ENCODE peak calls at places on chromosomes 4 and X, in eight cellular contexts. One of them, this sample, is unnamed.

GRCh38 chr4:176778063-176778462 is 14.7 kb downstream of the VEGFC start:
- DNase-seq in CD8-positive, alpha-beta memory T cell: no peak
- DNase-seq in left ventricle myocardium inferior: no peak
- DNase-seq in fibroblast of lung: peak; percentile 82
- DNase-seq in MM.1S: no peak
- DNase-seq in uterus: no peak
- DNase-seq in stomach: no peak
- DNase-seq in Karpas-422: no peak
- DNase-seq in this sample: no peak

GRCh38 chr4:129248621-129249020 is 152.7 kb downstream of the C4orf33 start:
- DNase-seq in Karpas-422: no peak
- DNase-seq in left ventricle myocardium inferior: no peak
- DNase-seq in stomach: no peak
- DNase-seq in CD8-positive, alpha-beta memory T cell: no peak
- DNase-seq in fibroblast of lung: no peak
- DNase-seq in MM.1S: no peak
- DNase-seq in uterus: no peak
- DNase-seq in this sample: no peak

GRCh38 chrX:99857455-99857854 is 552.6 kb downstream of the PCDH19 start:
- DNase-seq in stomach: no peak
- DNase-seq in Karpas-422: no peak
- DNase-seq in left ventricle myocardium inferior: no peak
- DNase-seq in fibroblast of lung: no peak
- DNase-seq in CD8-positive, alpha-beta memory T cell: no peak
- DNase-seq in uterus: no peak
- DNase-seq in MM.1S: no peak
- DNase-seq in this sample: no peak

GRCh38 chrX:30791296-30792278 is 97.5 kb downstream of the TAB3 start:
- DNase-seq in uterus: no peak
- DNase-seq in stomach: peak; percentile 10
- DNase-seq in left ventricle myocardium inferior: no peak
- DNase-seq in MM.1S: no peak
- DNase-seq in Karpas-422: no peak
- DNase-seq in fibroblast of lung: no peak
- DNase-seq in CD8-positive, alpha-beta memory T cell: no peak
- DNase-seq in this sample: no peak

GRCh38 chr4:1400191-1400805 is 5.9 kb downstream of the NKX1-1 start:
- DNase-seq in fibroblast of lung: no peak
- DNase-seq in CD8-positive, alpha-beta memory T cell: no peak
- DNase-seq in stomach: peak; percentile 20
- DNase-seq in Karpas-422: no peak
- DNase-seq in MM.1S: no peak
- DNase-seq in left ventricle myocardium inferior: no peak
- DNase-seq in uterus: peak; percentile 4
- DNase-seq in this sample: no peak

GRCh38 chrX:2177541-2177940 is 323.2 kb downstream of the DHRSX start:
- DNase-seq in Karpas-422: no peak
- DNase-seq in MM.1S: no peak
- DNase-seq in left ventricle myocardium inferior: no peak
- DNase-seq in CD8-positive, alpha-beta memory T cell: no peak
- DNase-seq in stomach: no peak
- DNase-seq in fibroblast of lung: no peak
- DNase-seq in uterus: no peak
- DNase-seq in this sample: no peak

GRCh38 chrX:114619874-114620273 is 36.0 kb downstream of the HTR2C start:
- DNase-seq in fibroblast of lung: no peak
- DNase-seq in stomach: no peak
- DNase-seq in uterus: no peak
- DNase-seq in CD8-positive, alpha-beta memory T cell: no peak
- DNase-seq in Karpas-422: peak; percentile 65
- DNase-seq in MM.1S: no peak
- DNase-seq in left ventricle myocardium inferior: no peak
- DNase-seq in this sample: no peak

GRCh38 chr4:169933531-169933930 is 92.7 kb downstream of the MFAP3L start:
- DNase-seq in uterus: no peak
- DNase-seq in Karpas-422: no peak
- DNase-seq in CD8-positive, alpha-beta memory T cell: no peak
- DNase-seq in MM.1S: no peak
- DNase-seq in fibroblast of lung: no peak
- DNase-seq in stomach: no peak
- DNase-seq in left ventricle myocardium inferior: no peak
- DNase-seq in this sample: no peak

GRCh38 chr4:123587983-123588494 is 191.4 kb downstream of the SPRY1 start:
- DNase-seq in uterus: peak; percentile 18
- DNase-seq in stomach: peak; percentile 43
- DNase-seq in Karpas-422: no peak
- DNase-seq in left ventricle myocardium inferior: no peak
- DNase-seq in CD8-positive, alpha-beta memory T cell: no peak
- DNase-seq in MM.1S: no peak
- DNase-seq in fibroblast of lung: peak; percentile 93
- DNase-seq in this sample: no peak

GRCh38 chr4:143424276-143424675 is 87.6 kb downstream of the GAB1 start:
- DNase-seq in uterus: no peak
- DNase-seq in left ventricle myocardium inferior: no peak
- DNase-seq in fibroblast of lung: no peak
- DNase-seq in MM.1S: no peak
- DNase-seq in stomach: no peak
- DNase-seq in CD8-positive, alpha-beta memory T cell: no peak
- DNase-seq in Karpas-422: no peak
- DNase-seq in this sample: no peak

GRCh38 chr4:71029504-71029903 is 36.1 kb downstream of the DCK start:
- DNase-seq in CD8-positive, alpha-beta memory T cell: no peak
- DNase-seq in MM.1S: no peak
- DNase-seq in stomach: no peak
- DNase-seq in Karpas-422: no peak
- DNase-seq in uterus: no peak
- DNase-seq in fibroblast of lung: no peak
- DNase-seq in left ventricle myocardium inferior: no peak
- DNase-seq in this sample: no peak

GRCh38 chr4:56723201-56723605 is 42.1 kb upstream of the HOPX start:
- DNase-seq in left ventricle myocardium inferior: no peak
- DNase-seq in uterus: no peak
- DNase-seq in fibroblast of lung: no peak
- DNase-seq in MM.1S: no peak
- DNase-seq in Karpas-422: no peak
- DNase-seq in stomach: no peak
- DNase-seq in CD8-positive, alpha-beta memory T cell: no peak
- DNase-seq in this sample: no peak

GRCh38 chrX:17930850-17931249 is 69.8 kb upstream of the RAI2 start:
- DNase-seq in Karpas-422: peak; percentile 43
- DNase-seq in fibroblast of lung: no peak
- DNase-seq in left ventricle myocardium inferior: no peak
- DNase-seq in uterus: no peak
- DNase-seq in MM.1S: no peak
- DNase-seq in stomach: no peak
- DNase-seq in CD8-positive, alpha-beta memory T cell: no peak
- DNase-seq in this sample: no peak

GRCh38 chr4:169121920-169122319 is 111.9 kb upstream of the CBR4 start:
- DNase-seq in stomach: no peak
- DNase-seq in Karpas-422: no peak
- DNase-seq in MM.1S: no peak
- DNase-seq in uterus: no peak
- DNase-seq in left ventricle myocardium inferior: no peak
- DNase-seq in fibroblast of lung: no peak
- DNase-seq in CD8-positive, alpha-beta memory T cell: no peak
- DNase-seq in this sample: no peak

GRCh38 chr4:83297548-83298260 is 13.1 kb upstream of the COQ2 start:
- DNase-seq in MM.1S: peak; percentile 89
- DNase-seq in Karpas-422: no peak
- DNase-seq in stomach: no peak
- DNase-seq in left ventricle myocardium inferior: no peak
- DNase-seq in uterus: no peak
- DNase-seq in fibroblast of lung: no peak
- DNase-seq in CD8-positive, alpha-beta memory T cell: no peak
- DNase-seq in this sample: peak; percentile 36

GRCh38 chr4:163562496-163562895 is 68.0 kb downstream of the TMA16 start:
- DNase-seq in uterus: no peak
- DNase-seq in fibroblast of lung: no peak
- DNase-seq in left ventricle myocardium inferior: no peak
- DNase-seq in stomach: no peak
- DNase-seq in CD8-positive, alpha-beta memory T cell: no peak
- DNase-seq in MM.1S: no peak
- DNase-seq in Karpas-422: no peak
- DNase-seq in this sample: no peak

GRCh38 chr4:115657991-115658390 is 544.6 kb upstream of the NDST4 start:
- DNase-seq in MM.1S: no peak
- DNase-seq in fibroblast of lung: no peak
- DNase-seq in left ventricle myocardium inferior: no peak
- DNase-seq in stomach: no peak
- DNase-seq in Karpas-422: no peak
- DNase-seq in CD8-positive, alpha-beta memory T cell: no peak
- DNase-seq in uterus: no peak
- DNase-seq in this sample: no peak

GRCh38 chr4:127251423-127251822 is 381.3 kb upstream of the INTU start:
- DNase-seq in MM.1S: peak; percentile 13
- DNase-seq in CD8-positive, alpha-beta memory T cell: no peak
- DNase-seq in left ventricle myocardium inferior: no peak
- DNase-seq in fibroblast of lung: peak; percentile 36
- DNase-seq in stomach: no peak
- DNase-seq in uterus: no peak
- DNase-seq in Karpas-422: no peak
- DNase-seq in this sample: no peak

GRCh38 chrX:52933976-52934703 is 24.2 kb downstream of the FAM156A start:
- DNase-seq in MM.1S: no peak
- DNase-seq in uterus: no peak
- DNase-seq in fibroblast of lung: no peak
- DNase-seq in left ventricle myocardium inferior: no peak
- DNase-seq in stomach: no peak
- DNase-seq in CD8-positive, alpha-beta memory T cell: no peak
- DNase-seq in Karpas-422: no peak
- DNase-seq in this sample: no peak

GRCh38 chrX:25084446-25084845 is 68.7 kb upstream of the ARX start:
- DNase-seq in uterus: no peak
- DNase-seq in Karpas-422: no peak
- DNase-seq in left ventricle myocardium inferior: no peak
- DNase-seq in MM.1S: no peak
- DNase-seq in CD8-positive, alpha-beta memory T cell: no peak
- DNase-seq in fibroblast of lung: no peak
- DNase-seq in stomach: no peak
- DNase-seq in this sample: no peak

DNA sequence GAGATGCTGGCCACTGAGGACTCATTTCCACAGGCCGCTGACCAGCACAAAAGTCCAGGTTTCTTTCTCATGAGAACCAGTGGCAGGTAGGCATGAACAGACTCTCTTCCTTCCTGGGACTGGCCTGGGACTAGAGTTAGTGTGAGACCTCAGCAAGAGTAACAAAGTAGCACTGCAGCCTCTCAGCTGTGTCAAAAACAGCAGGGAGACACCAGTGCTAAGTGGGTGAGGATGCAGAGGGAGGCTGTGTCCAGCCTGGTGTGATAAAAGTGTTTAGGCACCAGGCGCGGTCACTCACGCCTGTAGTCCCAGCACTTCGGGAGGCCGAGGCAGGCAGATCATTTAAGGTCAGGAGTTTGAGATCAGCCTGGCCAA is 42.9 kb downstream of the TRIM2 start:
- DNase-seq in uterus: no peak
- DNase-seq in MM.1S: no peak
- DNase-seq in stomach: no peak
- DNase-seq in CD8-positive, alpha-beta memory T cell: no peak
- DNase-seq in Karpas-422: no peak
- DNase-seq in fibroblast of lung: no peak
- DNase-seq in left ventricle myocardium inferior: no peak
- DNase-seq in this sample: no peak
- H3K27ac ChIP-seq in uterus: no peak overlapping the region
- H3K27ac ChIP-seq in MM.1S: no peak overlapping the region
- H3K27ac ChIP-seq in stomach: peak overlapping the region; percentile 70
- H3K27ac ChIP-seq in CD8-positive, alpha-beta memory T cell: no peak overlapping the region
- H3K27ac ChIP-seq in Karpas-422: no peak overlapping the region
- H3K27ac ChIP-seq in fibroblast of lung: no peak overlapping the region
- H3K27ac ChIP-seq in left ventricle myocardium inferior: no peak overlapping the region
- H3K27ac ChIP-seq in this sample: no peak overlapping the region

DNA sequence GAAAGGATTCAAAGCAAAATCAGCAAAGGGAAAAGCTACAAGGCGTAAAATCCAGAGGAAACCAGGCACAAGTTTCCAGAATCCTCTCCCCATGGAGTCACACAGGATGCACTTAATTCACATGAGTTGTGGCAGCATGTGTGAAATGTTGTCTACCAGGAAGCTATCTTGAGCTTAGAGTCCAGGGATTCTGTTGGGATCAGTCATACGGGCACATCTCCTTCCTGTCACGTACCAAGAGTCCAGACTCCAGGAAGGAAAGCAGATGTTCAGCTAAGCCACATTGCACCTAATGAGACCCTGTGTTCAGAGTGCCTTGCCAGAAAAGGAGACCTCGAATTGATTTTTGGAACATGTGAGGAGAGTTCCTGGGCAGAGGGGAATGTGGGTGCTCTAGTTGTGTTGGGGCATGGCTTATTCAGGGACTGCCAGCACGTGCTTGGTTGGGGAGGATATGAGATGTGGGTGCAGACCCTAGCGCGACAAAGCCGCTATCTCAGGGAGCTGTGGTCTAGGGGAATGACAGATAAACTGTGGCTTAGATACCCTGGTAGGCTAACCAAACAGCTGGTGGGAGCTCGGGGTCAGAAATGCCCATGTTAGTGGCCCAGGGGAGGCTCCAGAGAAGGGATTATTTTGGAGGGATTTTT is 70.0 kb downstream of the EVC start:
- DNase-seq in stomach: no peak
- DNase-seq in CD8-positive, alpha-beta memory T cell: no peak
- DNase-seq in uterus: no peak
- DNase-seq in left ventricle myocardium inferior: no peak
- DNase-seq in fibroblast of lung: no peak
- DNase-seq in MM.1S: no peak
- DNase-seq in Karpas-422: no peak
- DNase-seq in this sample: no peak
- H3K36me3 ChIP-seq in stomach: no peaks in the 10 kb centered on the region
- H3K36me3 ChIP-seq in CD8-positive, alpha-beta memory T cell: no peaks in the 10 kb centered on the region
- H3K36me3 ChIP-seq in uterus: no peaks in the 10 kb centered on the region
- H3K36me3 ChIP-seq in left ventricle myocardium inferior: peaks cover 7% of the 10 kb centered on the region
- H3K36me3 ChIP-seq in fibroblast of lung: peaks cover 6% of the 10 kb centered on the region
- H3K36me3 ChIP-seq in MM.1S: peaks cover 10% of the 10 kb centered on the region
- H3K36me3 ChIP-seq in Karpas-422: no peaks in the 10 kb centered on the region
- H3K36me3 ChIP-seq in this sample: no peaks in the 10 kb centered on the region

DNA sequence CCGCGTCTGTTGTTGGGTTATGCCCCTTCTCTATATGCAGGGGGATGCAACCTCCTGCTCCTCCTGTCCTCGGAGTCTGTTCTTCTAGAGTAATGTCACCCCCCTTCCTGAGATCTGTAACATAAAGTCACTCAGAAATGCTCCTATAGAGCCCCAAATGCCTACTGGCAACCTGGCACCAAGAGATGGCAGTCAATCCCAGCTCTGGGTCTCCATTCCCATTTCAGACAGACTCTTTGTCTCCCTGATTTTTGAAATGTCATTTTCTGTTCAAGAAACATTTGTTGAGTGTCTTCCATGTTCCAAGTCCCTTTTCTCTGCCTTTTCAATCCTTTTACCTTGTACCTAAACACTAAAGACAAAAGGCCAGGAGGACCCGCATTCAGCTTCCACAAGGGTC is 9.6 kb upstream of the PRDM8 start:
- DNase-seq in uterus: no peak
- DNase-seq in stomach: no peak
- DNase-seq in left ventricle myocardium inferior: no peak
- DNase-seq in MM.1S: no peak
- DNase-seq in CD8-positive, alpha-beta memory T cell: no peak
- DNase-seq in Karpas-422: no peak
- DNase-seq in fibroblast of lung: no peak
- DNase-seq in this sample: no peak
- H3K27me3 ChIP-seq in uterus: no peaks in the 10 kb centered on the region
- H3K27me3 ChIP-seq in stomach: peaks cover 98% of the 10 kb centered on the region
- H3K27me3 ChIP-seq in left ventricle myocardium inferior: peaks cover 88% of the 10 kb centered on the region
- H3K27me3 ChIP-seq in MM.1S: peaks cover 8% of the 10 kb centered on the region
- H3K27me3 ChIP-seq in CD8-positive, alpha-beta memory T cell: no peaks in the 10 kb centered on the region
- H3K27me3 ChIP-seq in Karpas-422: no peaks in the 10 kb centered on the region
- H3K27me3 ChIP-seq in fibroblast of lung: no peaks in the 10 kb centered on the region
- H3K27me3 ChIP-seq in this sample: no peaks in the 10 kb centered on the region

GRCh38 chrX:127877358-127877757 is 174.8 kb downstream of the ACTRT1 start:
- DNase-seq in uterus: no peak
- DNase-seq in left ventricle myocardium inferior: no peak
- DNase-seq in CD8-positive, alpha-beta memory T cell: no peak
- DNase-seq in MM.1S: no peak
- DNase-seq in Karpas-422: no peak
- DNase-seq in stomach: no peak
- DNase-seq in fibroblast of lung: no peak
- DNase-seq in this sample: no peak
- H3K27ac ChIP-seq in uterus: no peak overlapping the region
- H3K27ac ChIP-seq in left ventricle myocardium inferior: peak overlapping the region; percentile 44
- H3K27ac ChIP-seq in CD8-positive, alpha-beta memory T cell: no peak overlapping the region
- H3K27ac ChIP-seq in MM.1S: no peak overlapping the region
- H3K27ac ChIP-seq in Karpas-422: no peak overlapping the region
- H3K27ac ChIP-seq in stomach: no peak overlapping the region
- H3K27ac ChIP-seq in fibroblast of lung: no peak overlapping the region
- H3K27ac ChIP-seq in this sample: no peak overlapping the region

This sample was measured in CD4-positive, alpha-beta memory T cell.